ENCODE peak calls at places on chromosomes 13 and 19, in eight cellular contexts. O, B, L, S, V, M, C and Y are unnamed samples.

GRCh38 chr13:64274481-64275217 is 2859.0 kb upstream of the PCDH20 start:
- DNase-seq in B (no peak), M (no peak), O (no peak), V (no peak), C (no peak), S (no peak), L (no peak), Y (peak; percentile 68)

GRCh38 chr19:38617764-38618589 is at the start of gene MAP4K1:
- DNase-seq in O (no peak), C (peak; percentile 55), M (peak; percentile 57), V (peak; percentile 55), L (no peak), B (no peak), S (no peak), Y (no peak)

GRCh38 chr19:53506728-53507127 is 31.2 kb upstream of the ZNF331 start:
- DNase-seq in L (no peak), V (no peak), B (no peak), M (no peak), C (no peak), O (no peak), S (no peak), Y (no peak)

GRCh38 chr13:49635599-49636433 is 7.5 kb downstream of the ARL11 start:
- DNase-seq in C (no peak), O (no peak), L (peak; percentile 51), S (no peak), M (peak; percentile 28), V (no peak), B (no peak), Y (peak; percentile 10)

GRCh38 chr13:46176756-46177155 is 5.2 kb downstream of the LCP1 start:
- DNase-seq in B (no peak), M (no peak), C (peak; percentile 92), O (no peak), L (no peak), S (no peak), V (no peak), Y (no peak)

GRCh38 chr13:112963641-112964040 is 5.4 kb upstream of the MCF2L start:
- DNase-seq in S (no peak), L (no peak), M (no peak), C (no peak), V (no peak), B (no peak), O (no peak), Y (no peak)

GRCh38 chr13:23433171-23434153 is at the start of gene SACS:
- DNase-seq in B (peak; percentile 65), C (no peak), L (peak; percentile 39), V (no peak), M (no peak), O (no peak), S (peak; percentile 8), Y (no peak)

GRCh38 chr13:114248011-114248410 is 13.3 kb downstream of the CDC16 start:
- DNase-seq in B (peak; percentile 61), M (no peak), O (no peak), L (no peak), C (no peak), V (no peak), S (no peak), Y (no peak)